ENCODE peak calls at places on chromosomes 7 and 10, in ten cellular contexts. One of them, this sample, is unnamed.

GRCh38 chr10:30591249-30591670 is 38.3 kb downstream of the LYZL2 start:
- DNase-seq in GM10248: peak; percentile 47
- DNase-seq in body of pancreas: peak; percentile 46
- DNase-seq in coronary artery: no peak
- DNase-seq in stromal cell of bone marrow: peak; percentile 38
- DNase-seq in ELR: peak; percentile 59
- DNase-seq in stimulated activated CD8-positive, alpha-beta memory T cell treated with anti-CD3 and anti-CD28 coated beads, Interleukin-4, amount 100 ng/mL, for 4 hours: no peak
- DNase-seq in neural crest cell: peak; percentile 53
- DNase-seq in A549: peak; percentile 48
- DNase-seq in fibroblast of the conjunctiva: peak; percentile 32
- DNase-seq in this sample: no peak

GRCh38 chr10:112562803-112563663 is 116.0 kb downstream of the VTI1A start:
- DNase-seq in GM10248: no peak
- DNase-seq in body of pancreas: no peak
- DNase-seq in coronary artery: no peak
- DNase-seq in stromal cell of bone marrow: no peak
- DNase-seq in ELR: no peak
- DNase-seq in stimulated activated CD8-positive, alpha-beta memory T cell treated with anti-CD3 and anti-CD28 coated beads, Interleukin-4, amount 100 ng/mL, for 4 hours: no peak
- DNase-seq in neural crest cell: no peak
- DNase-seq in A549: no peak
- DNase-seq in fibroblast of the conjunctiva: no peak
- DNase-seq in this sample: no peak

GRCh38 chr7:152512711-152513110 is 76.9 kb upstream of the KMT2C start:
- DNase-seq in GM10248: no peak
- DNase-seq in body of pancreas: no peak
- DNase-seq in coronary artery: no peak
- DNase-seq in stromal cell of bone marrow: no peak
- DNase-seq in ELR: no peak
- DNase-seq in stimulated activated CD8-positive, alpha-beta memory T cell treated with anti-CD3 and anti-CD28 coated beads, Interleukin-4, amount 100 ng/mL, for 4 hours: no peak
- DNase-seq in neural crest cell: no peak
- DNase-seq in A549: no peak
- DNase-seq in fibroblast of the conjunctiva: no peak
- DNase-seq in this sample: no peak

GRCh38 chr7:115230882-115231508 is 309.1 kb downstream of the MDFIC start:
- DNase-seq in GM10248: no peak
- DNase-seq in body of pancreas: no peak
- DNase-seq in coronary artery: no peak
- DNase-seq in stromal cell of bone marrow: peak; percentile 88
- DNase-seq in ELR: peak; percentile 95
- DNase-seq in stimulated activated CD8-positive, alpha-beta memory T cell treated with anti-CD3 and anti-CD28 coated beads, Interleukin-4, amount 100 ng/mL, for 4 hours: no peak
- DNase-seq in neural crest cell: no peak
- DNase-seq in A549: peak; percentile 46
- DNase-seq in fibroblast of the conjunctiva: peak; percentile 94
- DNase-seq in this sample: no peak

GRCh38 chr10:22630229-22631174 is 83.9 kb downstream of the PIP4K2A start:
- DNase-seq in GM10248: peak; percentile 69
- DNase-seq in body of pancreas: no peak
- DNase-seq in coronary artery: no peak
- DNase-seq in stromal cell of bone marrow: peak; percentile 43
- DNase-seq in ELR: peak; percentile 77
- DNase-seq in stimulated activated CD8-positive, alpha-beta memory T cell treated with anti-CD3 and anti-CD28 coated beads, Interleukin-4, amount 100 ng/mL, for 4 hours: no peak
- DNase-seq in neural crest cell: no peak
- DNase-seq in A549: no peak
- DNase-seq in fibroblast of the conjunctiva: no peak
- DNase-seq in this sample: no peak

GRCh38 chr7:96727534-96728088 is 18.0 kb upstream of the SEM1 start:
- DNase-seq in GM10248: no peak
- DNase-seq in body of pancreas: no peak
- DNase-seq in coronary artery: no peak
- DNase-seq in stromal cell of bone marrow: no peak
- DNase-seq in ELR: no peak
- DNase-seq in stimulated activated CD8-positive, alpha-beta memory T cell treated with anti-CD3 and anti-CD28 coated beads, Interleukin-4, amount 100 ng/mL, for 4 hours: no peak
- DNase-seq in neural crest cell: no peak
- DNase-seq in A549: no peak
- DNase-seq in fibroblast of the conjunctiva: no peak
- DNase-seq in this sample: no peak

GRCh38 chr7:145729701-145730100 is 386.9 kb upstream of the CNTNAP2 start:
- DNase-seq in GM10248: no peak
- DNase-seq in body of pancreas: no peak
- DNase-seq in coronary artery: no peak
- DNase-seq in stromal cell of bone marrow: peak; percentile 24
- DNase-seq in ELR: no peak
- DNase-seq in stimulated activated CD8-positive, alpha-beta memory T cell treated with anti-CD3 and anti-CD28 coated beads, Interleukin-4, amount 100 ng/mL, for 4 hours: no peak
- DNase-seq in neural crest cell: no peak
- DNase-seq in A549: no peak
- DNase-seq in fibroblast of the conjunctiva: no peak
- DNase-seq in this sample: no peak

GRCh38 chr7:30145521-30145920 is 10.7 kb downstream of the MTURN start:
- DNase-seq in GM10248: no peak
- DNase-seq in body of pancreas: no peak
- DNase-seq in coronary artery: no peak
- DNase-seq in stromal cell of bone marrow: no peak
- DNase-seq in ELR: no peak
- DNase-seq in stimulated activated CD8-positive, alpha-beta memory T cell treated with anti-CD3 and anti-CD28 coated beads, Interleukin-4, amount 100 ng/mL, for 4 hours: no peak
- DNase-seq in neural crest cell: no peak
- DNase-seq in A549: no peak
- DNase-seq in fibroblast of the conjunctiva: no peak
- DNase-seq in this sample: no peak

GRCh38 chr10:29323387-29323786 is 34.5 kb downstream of the LYZL1 start:
- DNase-seq in GM10248: no peak
- DNase-seq in body of pancreas: no peak
- DNase-seq in coronary artery: no peak
- DNase-seq in stromal cell of bone marrow: no peak
- DNase-seq in ELR: no peak
- DNase-seq in stimulated activated CD8-positive, alpha-beta memory T cell treated with anti-CD3 and anti-CD28 coated beads, Interleukin-4, amount 100 ng/mL, for 4 hours: no peak
- DNase-seq in neural crest cell: no peak
- DNase-seq in A549: no peak
- DNase-seq in fibroblast of the conjunctiva: no peak
- DNase-seq in this sample: no peak

GRCh38 chr10:42553064-42553407 is 85.3 kb downstream of the ZNF33B start:
- DNase-seq in GM10248: no peak
- DNase-seq in body of pancreas: no peak
- DNase-seq in coronary artery: no peak
- DNase-seq in stromal cell of bone marrow: no peak
- DNase-seq in ELR: no peak
- DNase-seq in stimulated activated CD8-positive, alpha-beta memory T cell treated with anti-CD3 and anti-CD28 coated beads, Interleukin-4, amount 100 ng/mL, for 4 hours: no peak
- DNase-seq in neural crest cell: no peak
- DNase-seq in A549: no peak
- DNase-seq in fibroblast of the conjunctiva: no peak
- DNase-seq in this sample: no peak

GRCh38 chr7:142811154-142811737 is 40.5 kb downstream of the PRSS2 start:
- DNase-seq in GM10248: no peak
- DNase-seq in body of pancreas: peak; percentile 40
- DNase-seq in coronary artery: no peak
- DNase-seq in stromal cell of bone marrow: peak; percentile 25
- DNase-seq in ELR: peak; percentile 75
- DNase-seq in stimulated activated CD8-positive, alpha-beta memory T cell treated with anti-CD3 and anti-CD28 coated beads, Interleukin-4, amount 100 ng/mL, for 4 hours: no peak
- DNase-seq in neural crest cell: peak; percentile 14
- DNase-seq in A549: peak; percentile 50
- DNase-seq in fibroblast of the conjunctiva: peak; percentile 39
- DNase-seq in this sample: no peak

GRCh38 chr10:124612611-124613498 is 131.3 kb downstream of the FAM53B start:
- DNase-seq in GM10248: no peak
- DNase-seq in body of pancreas: no peak
- DNase-seq in coronary artery: no peak
- DNase-seq in stromal cell of bone marrow: no peak
- DNase-seq in ELR: peak; percentile 68
- DNase-seq in stimulated activated CD8-positive, alpha-beta memory T cell treated with anti-CD3 and anti-CD28 coated beads, Interleukin-4, amount 100 ng/mL, for 4 hours: no peak
- DNase-seq in neural crest cell: no peak
- DNase-seq in A549: no peak
- DNase-seq in fibroblast of the conjunctiva: peak; percentile 10
- DNase-seq in this sample: no peak

GRCh38 chr7:125661006-125661405 is 731.4 kb upstream of the POT1 start:
- DNase-seq in GM10248: no peak
- DNase-seq in body of pancreas: no peak
- DNase-seq in coronary artery: no peak
- DNase-seq in stromal cell of bone marrow: no peak
- DNase-seq in ELR: no peak
- DNase-seq in stimulated activated CD8-positive, alpha-beta memory T cell treated with anti-CD3 and anti-CD28 coated beads, Interleukin-4, amount 100 ng/mL, for 4 hours: no peak
- DNase-seq in neural crest cell: no peak
- DNase-seq in A549: no peak
- DNase-seq in fibroblast of the conjunctiva: no peak
- DNase-seq in this sample: no peak

GRCh38 chr10:77926566-77927342 is at the start of gene DLG5:
- DNase-seq in GM10248: peak; percentile 66
- DNase-seq in body of pancreas: peak; percentile 71
- DNase-seq in coronary artery: peak; percentile 78
- DNase-seq in stromal cell of bone marrow: peak; percentile 42
- DNase-seq in ELR: peak; percentile 70
- DNase-seq in stimulated activated CD8-positive, alpha-beta memory T cell treated with anti-CD3 and anti-CD28 coated beads, Interleukin-4, amount 100 ng/mL, for 4 hours: no peak
- DNase-seq in neural crest cell: peak; percentile 43
- DNase-seq in A549: no peak
- DNase-seq in fibroblast of the conjunctiva: no peak
- DNase-seq in this sample: no peak

GRCh38 chr10:28840954-28841353 is 163.6 kb downstream of the BAMBI start:
- DNase-seq in GM10248: no peak
- DNase-seq in body of pancreas: no peak
- DNase-seq in coronary artery: no peak
- DNase-seq in stromal cell of bone marrow: no peak
- DNase-seq in ELR: no peak
- DNase-seq in stimulated activated CD8-positive, alpha-beta memory T cell treated with anti-CD3 and anti-CD28 coated beads, Interleukin-4, amount 100 ng/mL, for 4 hours: no peak
- DNase-seq in neural crest cell: no peak
- DNase-seq in A549: no peak
- DNase-seq in fibroblast of the conjunctiva: no peak
- DNase-seq in this sample: no peak

GRCh38 chr7:102810916-102811315 is 62.1 kb downstream of the FAM185A start:
- DNase-seq in GM10248: no peak
- DNase-seq in body of pancreas: no peak
- DNase-seq in coronary artery: no peak
- DNase-seq in stromal cell of bone marrow: no peak
- DNase-seq in ELR: no peak
- DNase-seq in stimulated activated CD8-positive, alpha-beta memory T cell treated with anti-CD3 and anti-CD28 coated beads, Interleukin-4, amount 100 ng/mL, for 4 hours: no peak
- DNase-seq in neural crest cell: no peak
- DNase-seq in A549: no peak
- DNase-seq in fibroblast of the conjunctiva: no peak
- DNase-seq in this sample: no peak

GRCh38 chr7:141654551-141654950 is 47.4 kb downstream of the DENND11 start:
- DNase-seq in GM10248: peak; percentile 62
- DNase-seq in body of pancreas: peak; percentile 84
- DNase-seq in coronary artery: no peak
- DNase-seq in stromal cell of bone marrow: no peak
- DNase-seq in ELR: peak; percentile 65
- DNase-seq in stimulated activated CD8-positive, alpha-beta memory T cell treated with anti-CD3 and anti-CD28 coated beads, Interleukin-4, amount 100 ng/mL, for 4 hours: peak; percentile 5
- DNase-seq in neural crest cell: peak; percentile 60
- DNase-seq in A549: peak; percentile 67
- DNase-seq in fibroblast of the conjunctiva: peak; percentile 37
- DNase-seq in this sample: no peak

This sample was measured in esophagus squamous epithelium.